ENCODE peak calls at places on chromosome 7, in seven cellular contexts. H is iris pigment epithelial cell, V is AG04450, A is amniotic stem cell, M is NCI-H748 treated with DMSO at 0.1 percent for 48 hours, C is psoas muscle, F is fibroblast of pulmonary artery. T is an unnamed sample.

GRCh38 chr7:135757719-135758411 is 9.3 kb upstream of the FAM180A start:
- DNase-seq in H (peak; percentile 78), V (no peak), A (peak; percentile 31), M (no peak), C (peak; percentile 49), F (peak; percentile 91), T (no peak)

GRCh38 chr7:6160191-6160623 is 112.2 kb downstream of the CYTH3 start:
- DNase-seq in H (peak; percentile 57), V (peak; percentile 27), A (peak; percentile 5), M (no peak), C (peak; percentile 71), F (peak; percentile 83), T (no peak)

GRCh38 chr7:25389489-25390106 is 161.3 kb upstream of the NPVF start:
- DNase-seq in H (peak; percentile 49), V (no peak), A (no peak), M (peak; percentile 57), C (no peak), F (peak; percentile 64), T (no peak)

GRCh38 chr7:50531401-50531906 is 33.8 kb downstream of the DDC start:
- DNase-seq in H (peak; percentile 27), V (no peak), A (no peak), M (peak; percentile 98), C (no peak), F (peak; percentile 8), T (no peak)

GRCh38 chr7:107051376-107051775 is 6.9 kb downstream of the PRKAR2B start:
- DNase-seq in H (peak; percentile 44), V (no peak), A (no peak), M (no peak), C (no peak), F (no peak), T (no peak)

GRCh38 chr7:106770191-106770590 is 94.9 kb upstream of the PIK3CG start:
- DNase-seq in H (peak; percentile 95), V (peak; percentile 81), A (peak; percentile 84), M (no peak), C (no peak), F (peak; percentile 79), T (no peak)

GRCh38 chr7:124201768-124202349 is 169.0 kb upstream of the TMEM229A start:
- DNase-seq in H (peak; percentile 57), V (no peak), A (no peak), M (no peak), C (no peak), F (peak; percentile 0), T (no peak)

GRCh38 chr7:137898839-137899681 is 52.3 kb upstream of the DGKI start:
- DNase-seq in H (peak; percentile 71), V (peak; percentile 47), A (peak; percentile 38), M (peak; percentile 61), C (peak; percentile 86), F (peak; percentile 79), T (peak; percentile 63)

GRCh38 chr7:5077740-5078139 is 32.1 kb downstream of the RBAK start:
- DNase-seq in H (peak; percentile 9), V (no peak), A (no peak), M (no peak), C (no peak), F (no peak), T (no peak)

GRCh38 chr7:39735903-39736302 is 112.5 kb downstream of the RALA start:
- DNase-seq in H (peak; percentile 62), V (no peak), A (no peak), M (no peak), C (no peak), F (no peak), T (no peak)

GRCh38 chr7:26436996-26437547 is 145.4 kb downstream of the SNX10 start:
- DNase-seq in H (no peak), V (no peak), A (no peak), M (peak; percentile 82), C (no peak), F (no peak), T (no peak)

GRCh38 chr7:54811016-54811924 is 52.3 kb upstream of the SEC61G start:
- DNase-seq in H (peak; percentile 95), V (peak; percentile 74), A (peak; percentile 44), M (no peak), C (no peak), F (peak; percentile 66), T (no peak)

GRCh38 chr7:29019275-29019820 is 61.2 kb upstream of the TRIL start:
- DNase-seq in H (no peak), V (no peak), A (no peak), M (no peak), C (no peak), F (peak; percentile 35), T (no peak)

GRCh38 chr7:132065193-132065972 is 509.0 kb upstream of the PODXL start:
- DNase-seq in H (peak; percentile 96), V (peak; percentile 77), A (peak; percentile 90), M (no peak), C (peak; percentile 55), F (peak; percentile 94), T (no peak)

GRCh38 chr7:132321387-132321786 is 254.9 kb downstream of the PLXNA4 start:
- DNase-seq in H (peak; percentile 7), V (no peak), A (no peak), M (no peak), C (no peak), F (no peak), T (no peak)

GRCh38 chr7:100556541-100556940 is 17.2 kb downstream of the SAP25 start:
- DNase-seq in H (peak; percentile 66), V (no peak), A (no peak), M (no peak), C (no peak), F (peak; percentile 72), T (no peak)

GRCh38 chr7:27603813-27604212 is 58.9 kb downstream of the HIBADH start:
- DNase-seq in H (no peak), V (no peak), A (no peak), M (no peak), C (no peak), F (no peak), T (no peak)

GRCh38 chr7:76262683-76263402 is 39.6 kb upstream of the HSPB1 start:
- DNase-seq in H (peak; percentile 64), V (peak; percentile 16), A (no peak), M (peak; percentile 37), C (no peak), F (peak; percentile 75), T (no peak)

GRCh38 chr7:134866581-134866980 is 87.1 kb downstream of the CALD1 start:
- DNase-seq in H (peak; percentile 76), V (no peak), A (no peak), M (no peak), C (no peak), F (peak; percentile 78), T (no peak)

GRCh38 chr7:50272808-50273207 is 31.7 kb upstream of the IKZF1 start:
- DNase-seq in H (no peak), V (no peak), A (no peak), M (no peak), C (no peak), F (no peak), T (no peak)

GRCh38 chr7:151276651-151277590 is 28.4 kb upstream of the SMARCD3 start:
- DNase-seq in H (peak; percentile 69), V (peak; percentile 15), A (no peak), M (peak; percentile 28), C (peak; percentile 63), F (peak; percentile 68), T (no peak)

GRCh38 chr7:134640842-134641715 is 5.6 kb upstream of the BPGM start:
- DNase-seq in H (peak; percentile 68), V (no peak), A (no peak), M (no peak), C (no peak), F (no peak), T (no peak)

GRCh38 chr7:16801111-16801542 is 3.7 kb downstream of the AGR2 start:
- DNase-seq in H (peak; percentile 79), V (peak; percentile 34), A (peak; percentile 46), M (peak; percentile 59), C (no peak), F (peak; percentile 71), T (no peak)

GRCh38 chr7:47664650-47665049 is 82.7 kb upstream of the TNS3 start:
- DNase-seq in H (no peak), V (no peak), A (no peak), M (no peak), C (no peak), F (no peak), T (no peak)

GRCh38 chr7:111083423-111083822 is 7.5 kb upstream of the LRRN3 start:
- DNase-seq in H (peak; percentile 59), V (peak; percentile 24), A (peak; percentile 78), M (no peak), C (no peak), F (peak; percentile 53), T (no peak)

GRCh38 chr7:114922652-114923402 is 933 bp downstream of the MDFIC start:
- DNase-seq in H (peak; percentile 80), V (no peak), A (no peak), M (peak; percentile 12), C (peak; percentile 26), F (peak; percentile 84), T (peak; percentile 57)

GRCh38 chr7:157348548-157348947 is 11.7 kb downstream of the DNAJB6 start:
- DNase-seq in H (no peak), V (no peak), A (no peak), M (no peak), C (no peak), F (no peak), T (no peak)

GRCh38 chr7:82481499-82482097 is 38.0 kb upstream of the CACNA2D1 start:
- DNase-seq in H (peak; percentile 40), V (no peak), A (peak; percentile 3), M (peak; percentile 29), C (no peak), F (peak; percentile 57), T (no peak)

GRCh38 chr7:75943864-75944263 is 28.9 kb downstream of the POR start:
- DNase-seq in H (peak; percentile 65), V (no peak), A (no peak), M (no peak), C (no peak), F (peak; percentile 28), T (no peak)

GRCh38 chr7:18505870-18506460 is 10.4 kb downstream of the HDAC9 start:
- DNase-seq in H (peak; percentile 60), V (no peak), A (peak; percentile 24), M (no peak), C (no peak), F (no peak), T (no peak)

GRCh38 chr7:101121996-101122932 is 4.6 kb upstream of the SERPINE1 start:
- DNase-seq in H (peak; percentile 94), V (peak; percentile 96), A (peak; percentile 98), M (no peak), C (peak; percentile 82), F (peak; percentile 99), T (no peak)

GRCh38 chr7:87831127-87831526 is 45.0 kb downstream of the SLC25A40 start:
- DNase-seq in H (peak; percentile 48), V (no peak), A (no peak), M (no peak), C (no peak), F (no peak), T (no peak)

GRCh38 chr7:31123317-31123716 is 71.2 kb downstream of the ADCYAP1R1 start:
- DNase-seq in H (no peak), V (no peak), A (no peak), M (no peak), C (no peak), F (no peak), T (no peak)

GRCh38 chr7:156656598-156656997 is 16.0 kb downstream of the RNF32 start:
- DNase-seq in H (no peak), V (no peak), A (no peak), M (no peak), C (no peak), F (no peak), T (no peak)

T was measured in T-helper 2 cell.